ENCODE peak calls at places on chromosomes 12 and 14, in nine cellular contexts. Y is kidney epithelial cell, P is RWPE1, S is astrocyte of the cerebellum, V is spleen, C is fibroblast of mammary gland, R is endothelial cell, W is DND-41, H is lung. M is an unnamed sample.

GRCh38 chr12:120540445-120540844 is 6.3 kb downstream of the RNF10 start:
- DNase-seq in Y (no peak), P (no peak), S (no peak), V (no peak), C (peak), R (no peak), W (no peak), H (no peak), M (no peak)

GRCh38 chr14:96683575-96684289 is 113.5 kb upstream of the VRK1 start:
- DNase-seq in Y (no peak), P (no peak), S (no peak), V (no peak), C (peak), R (no peak), W (no peak), H (no peak), M (no peak)

GRCh38 chr14:52735921-52736489 is 6.0 kb downstream of the STYX start:
- DNase-seq in Y (no peak), P (no peak), S (no peak), V (no peak), C (no peak), R (no peak), W (no peak), H (no peak), M (no peak)

GRCh38 chr14:96762650-96763049 is 34.5 kb upstream of the VRK1 start:
- DNase-seq in Y (peak), P (peak), S (no peak), V (no peak), C (peak), R (peak), W (peak), H (peak), M (no peak)

GRCh38 chr12:30813741-30814687 is 59.3 kb upstream of the CAPRIN2 start:
- DNase-seq in Y (no peak), P (no peak), S (no peak), V (no peak), C (peak), R (no peak), W (no peak), H (no peak), M (no peak)

GRCh38 chr12:24411948-24412347 is 462.5 kb upstream of the SOX5 start:
- DNase-seq in Y (no peak), P (no peak), S (no peak), V (no peak), C (no peak), R (no peak), W (no peak), H (no peak), M (no peak)

GRCh38 chr14:23071244-23071974 is 14.1 kb upstream of the CDH24 start:
- DNase-seq in Y (peak), P (peak), S (peak), V (peak), C (peak), R (peak), W (peak), H (peak), M (peak)

GRCh38 chr14:71574976-71575375 is 357.3 kb upstream of the RGS6 start:
- DNase-seq in Y (no peak), P (peak), S (peak), V (no peak), C (peak), R (no peak), W (no peak), H (no peak), M (no peak)

GRCh38 chr12:38157933-38158401 is 158.6 kb upstream of the ALG10B start:
- DNase-seq in Y (no peak), P (no peak), S (no peak), V (peak), C (no peak), R (no peak), W (no peak), H (no peak), M (no peak)

GRCh38 chr14:22549981-22550670 is 38.9 kb downstream of the DAD1 start:
- DNase-seq in Y (no peak), P (no peak), S (peak), V (no peak), C (no peak), R (no peak), W (no peak), H (no peak), M (peak)

GRCh38 chr14:59332727-59333126 is 132.5 kb downstream of the GPR135 start:
- DNase-seq in Y (no peak), P (no peak), S (no peak), V (no peak), C (peak), R (no peak), W (no peak), H (no peak), M (no peak)

GRCh38 chr14:95662376-95663186 is 23.6 kb upstream of the TCL1B start:
- DNase-seq in Y (no peak), P (no peak), S (no peak), V (no peak), C (peak), R (no peak), W (no peak), H (no peak), M (no peak)

GRCh38 chr14:67694791-67695393 is 672 bp downstream of the RDH11 start:
- DNase-seq in Y (peak), P (peak), S (peak), V (peak), C (peak), R (peak), W (peak), H (peak), M (peak)

GRCh38 chr12:49190317-49190716 is 1.4 kb upstream of the TUBA1A start:
- DNase-seq in Y (no peak), P (no peak), S (no peak), V (no peak), C (no peak), R (no peak), W (no peak), H (no peak), M (no peak)

GRCh38 chr12:29565727-29566126 is 68.2 kb upstream of the OVCH1 start:
- DNase-seq in Y (no peak), P (no peak), S (no peak), V (no peak), C (no peak), R (no peak), W (no peak), H (no peak), M (no peak)

GRCh38 chr14:43729149-43729548 is 777.9 kb downstream of the FSCB start:
- DNase-seq in Y (no peak), P (no peak), S (no peak), V (no peak), C (no peak), R (no peak), W (no peak), H (no peak), M (no peak)

GRCh38 chr12:52235001-52235760 is 2.1 kb downstream of the KRT7 start:
- DNase-seq in Y (no peak), P (peak), S (no peak), V (peak), C (peak), R (no peak), W (no peak), H (no peak), M (no peak)

GRCh38 chr12:104571328-104571727 is 114.6 kb downstream of the CHST11 start:
- DNase-seq in Y (no peak), P (no peak), S (no peak), V (no peak), C (no peak), R (no peak), W (no peak), H (no peak), M (no peak)

GRCh38 chr12:113860059-113860820 is 105.9 kb downstream of the RBM19 start:
- DNase-seq in Y (no peak), P (no peak), S (no peak), V (no peak), C (no peak), R (no peak), W (no peak), H (no peak), M (no peak)

GRCh38 chr12:132886529-132887477 is 602 bp downstream of the CHFR start:
- DNase-seq in Y (no peak), P (peak), S (no peak), V (no peak), C (no peak), R (peak), W (no peak), H (peak), M (no peak)

GRCh38 chr12:34625116-34625515 is 602.8 kb downstream of the ALG10 start:
- DNase-seq in Y (no peak), P (no peak), S (no peak), V (no peak), C (peak), R (no peak), W (no peak), H (no peak), M (no peak)

GRCh38 chr14:91261115-91261514 is 16.6 kb upstream of the GPR68 start:
- DNase-seq in Y (no peak), P (no peak), S (no peak), V (no peak), C (no peak), R (no peak), W (peak), H (no peak), M (peak)

GRCh38 chr12:131402781-131403396 is 308.0 kb upstream of the SFSWAP start:
- DNase-seq in Y (no peak), P (no peak), S (no peak), V (peak), C (no peak), R (no peak), W (no peak), H (no peak), M (no peak)

GRCh38 chr14:100375273-100375962 is 52.3 kb downstream of the SLC25A47 start:
- DNase-seq in Y (peak), P (peak), S (peak), V (peak), C (peak), R (peak), W (peak), H (peak), M (peak)

GRCh38 chr14:64952598-64953309 is 10.2 kb upstream of the GPX2 start:
- DNase-seq in Y (no peak), P (no peak), S (no peak), V (no peak), C (no peak), R (no peak), W (no peak), H (no peak), M (no peak)

DNA sequence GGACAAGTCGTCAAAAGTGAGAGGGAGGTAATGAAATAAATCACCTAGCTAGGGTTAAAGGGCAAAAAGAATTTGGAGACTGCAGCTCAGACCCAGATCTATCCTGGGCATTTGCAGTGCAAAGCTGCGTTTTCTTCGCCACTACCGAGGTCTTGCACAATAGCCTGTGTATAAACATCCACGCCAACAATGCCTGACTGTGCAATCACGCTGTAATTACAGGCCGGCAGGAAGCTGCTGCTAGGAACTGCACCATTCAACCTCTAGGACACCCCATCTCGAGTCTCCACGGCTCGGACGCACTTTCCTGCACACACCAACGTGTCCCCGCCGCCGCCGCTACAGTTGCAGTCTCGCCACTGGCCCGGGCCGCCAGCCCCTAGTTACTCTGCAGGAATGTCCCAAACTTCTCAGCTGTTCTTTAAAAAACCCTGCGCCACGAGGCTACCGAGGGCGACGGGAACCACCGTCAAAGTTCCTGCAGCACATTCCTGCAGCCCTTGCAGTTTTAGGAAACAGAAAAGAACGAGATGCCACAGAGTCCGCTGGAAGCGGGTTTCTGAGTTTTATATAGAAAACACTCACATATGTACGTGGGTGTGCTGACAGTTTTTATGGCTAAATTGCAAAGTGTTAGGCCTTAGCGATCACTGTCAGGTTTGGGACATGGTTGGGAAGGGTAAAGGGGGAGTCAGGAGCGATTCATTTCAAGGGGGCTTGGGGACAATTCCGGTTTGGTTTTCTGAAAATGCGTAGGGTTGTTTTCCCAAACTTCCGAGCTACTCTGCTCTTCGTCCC is 65.6 kb upstream of the PTGR2 start:
- DNase-seq in Y (peak), P (peak), S (peak), V (peak), C (peak), R (peak), W (peak), H (peak), M (peak)
- TF ChIP-seq CTCF in Y (no peak), P (peak), S (peak), V (no peak), C (peak), R (no peak), W (peak), H (no peak), M (no peak)

DNA sequence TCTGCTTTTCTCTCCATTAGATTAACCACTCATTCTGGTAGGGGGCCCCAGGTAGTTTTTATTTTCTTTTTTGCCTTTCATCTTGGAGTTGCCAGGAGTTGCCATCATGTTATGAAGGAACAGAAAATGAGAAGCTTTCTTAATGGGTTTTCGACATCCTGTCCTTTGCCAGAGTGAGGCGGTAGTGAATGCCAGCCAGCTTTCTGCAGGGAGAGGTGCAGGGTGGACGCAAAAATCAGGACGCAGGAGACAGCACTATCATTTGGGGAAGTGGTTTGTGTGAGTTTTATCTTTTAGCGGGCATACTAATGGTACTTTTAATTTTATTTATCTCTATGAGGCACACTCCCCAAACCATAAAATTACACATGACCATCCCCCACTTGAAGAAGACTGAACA is 1.7 kb downstream of the RASSF8 start:
- DNase-seq in Y (no peak), P (no peak), S (no peak), V (no peak), C (peak), R (peak), W (no peak), H (no peak), M (no peak)
- TF ChIP-seq CTCF in Y (peak), P (no peak), S (peak), V (no peak), C (peak), R (no peak), W (no peak), H (no peak), M (no peak)

DNA sequence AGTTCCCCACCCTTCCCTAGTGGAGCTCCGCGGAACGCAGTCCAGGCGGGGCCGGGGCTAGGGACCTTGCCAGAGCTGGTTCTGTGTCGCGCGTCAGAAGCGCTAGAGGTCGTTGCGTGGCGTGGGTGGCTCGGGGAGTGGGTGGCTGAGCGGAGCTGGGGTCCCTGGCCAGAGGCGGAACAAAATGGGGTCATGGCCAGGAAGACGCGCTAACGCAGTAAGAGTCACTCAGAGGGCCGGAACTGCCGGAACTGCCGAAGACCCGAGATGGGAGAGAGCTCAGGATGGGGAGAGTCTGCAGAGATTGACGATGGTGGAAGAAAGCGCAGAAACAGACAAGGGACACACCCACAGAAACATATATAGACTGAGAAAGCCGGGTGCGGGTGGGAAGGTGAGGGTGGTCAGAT is 4.8 kb downstream of the DGKA start:
- DNase-seq in Y (no peak), P (no peak), S (no peak), V (peak), C (no peak), R (no peak), W (no peak), H (no peak), M (no peak)
- TF ChIP-seq CTCF in Y (no peak), P (no peak), S (no peak), V (no peak), C (no peak), R (no peak), W (no peak), H (no peak), M (no peak)

GRCh38 chr12:115166698-115167315 is 482.8 kb upstream of the TBX3 start:
- DNase-seq in Y (no peak), P (no peak), S (no peak), V (no peak), C (peak), R (no peak), W (no peak), H (no peak), M (no peak)
- TF ChIP-seq CTCF in Y (no peak), P (no peak), S (peak), V (no peak), C (peak), R (no peak), W (no peak), H (peak), M (no peak)

GRCh38 chr14:84804498-84805294 is 725.2 kb upstream of the FLRT2 start:
- DNase-seq in Y (no peak), P (no peak), S (no peak), V (no peak), C (no peak), R (no peak), W (no peak), H (no peak), M (no peak)
- TF ChIP-seq CTCF in Y (no peak), P (no peak), S (no peak), V (no peak), C (no peak), R (no peak), W (no peak), H (no peak), M (no peak)

GRCh38 chr12:108772896-108773797 is 41.8 kb upstream of the CORO1C start:
- DNase-seq in Y (no peak), P (no peak), S (no peak), V (no peak), C (no peak), R (no peak), W (no peak), H (no peak), M (no peak)

GRCh38 chr12:108777156-108777555 is 45.8 kb upstream of the CORO1C start:
- DNase-seq in Y (no peak), P (no peak), S (no peak), V (no peak), C (no peak), R (no peak), W (no peak), H (no peak), M (no peak)

GRCh38 chr12:108779998-108780688 is 48.8 kb upstream of the CORO1C start:
- DNase-seq in Y (no peak), P (no peak), S (no peak), V (peak), C (peak), R (no peak), W (no peak), H (no peak), M (no peak)

GRCh38 chr12:108773798-108774788 is 42.8 kb upstream of the CORO1C start:
- DNase-seq in Y (peak), P (peak), S (peak), V (peak), C (peak), R (peak), W (peak), H (peak), M (no peak)

GRCh38 chr12:108778053-108778452 is 46.7 kb upstream of the CORO1C start:
- DNase-seq in Y (no peak), P (no peak), S (no peak), V (no peak), C (no peak), R (no peak), W (no peak), H (no peak), M (no peak)
- TF ChIP-seq CTCF in Y (no peak), P (no peak), S (no peak), V (no peak), C (no peak), R (no peak), W (no peak), H (no peak), M (no peak)

DNA sequence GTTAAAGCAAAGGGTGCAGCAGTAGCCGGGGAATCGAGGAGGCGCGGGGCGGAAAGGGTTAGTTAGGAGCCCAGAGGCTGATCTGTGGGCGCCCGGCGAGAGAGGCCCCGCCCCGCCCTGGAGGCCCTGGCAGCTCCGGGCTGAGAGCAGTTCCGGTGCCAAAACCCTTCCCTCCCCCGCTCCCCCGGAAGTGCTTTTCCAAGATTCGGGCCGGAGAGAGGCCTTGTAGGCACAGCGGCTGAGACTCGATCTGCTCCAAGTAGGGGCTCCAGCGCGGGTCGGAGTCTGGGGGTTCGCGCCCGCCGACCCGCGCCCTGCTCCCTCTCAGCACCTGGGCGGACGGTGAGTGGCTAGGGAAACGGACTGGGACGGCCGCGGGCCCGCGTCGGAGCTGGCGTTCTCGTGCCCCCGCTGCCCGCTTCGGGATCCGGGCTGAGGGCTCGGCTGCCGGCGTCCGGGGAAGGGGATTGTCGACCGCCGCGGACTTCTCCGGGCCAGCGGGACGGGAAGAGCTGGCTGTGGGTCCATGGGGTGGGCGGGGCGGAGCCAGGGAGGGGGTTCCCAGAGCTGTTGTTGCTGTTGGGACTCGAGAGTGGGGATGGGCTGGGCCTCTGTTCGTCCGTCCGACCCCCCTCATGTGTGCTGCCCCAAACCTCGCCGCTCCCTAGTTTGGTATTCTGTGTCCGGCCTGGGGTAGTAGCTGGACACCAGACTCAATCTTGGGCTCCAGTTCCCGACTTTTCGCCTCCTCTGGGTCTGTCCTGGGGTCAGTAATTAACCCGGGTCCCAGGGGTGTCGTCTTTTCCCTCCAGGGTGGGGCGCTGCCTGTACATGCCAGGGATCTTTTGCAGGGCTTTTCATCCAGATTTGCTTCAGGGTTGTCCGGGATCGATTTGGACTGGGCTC is at the start of gene FRS2:
- DNase-seq in Y (peak), P (peak), S (peak), V (peak), C (peak), R (peak), W (peak), H (peak), M (peak)
- TF ChIP-seq CTCF in Y (peak), P (peak), S (peak), V (no peak), C (peak), R (no peak), W (peak), H (no peak), M (no peak)

GRCh38 chr12:102950107-102950949 is 7.1 kb upstream of the ASCL1 start:
- DNase-seq in Y (no peak), P (no peak), S (no peak), V (no peak), C (no peak), R (peak), W (no peak), H (no peak), M (no peak)
- TF ChIP-seq CTCF in Y (no peak), P (no peak), S (no peak), V (no peak), C (no peak), R (peak), W (no peak), H (no peak), M (no peak)

M was measured in CD8-positive, alpha-beta T cell.